ENCODE peak calls at places on chromosomes 4 and X, in ten cellular contexts. L is AG04450; V is naive thymus-derived CD4-positive, alpha-beta T cell; F is fibroblast of gingiva; G is GM04503; P is HT1080; T is left lung; Z is left ventricle myocardium superior; J is T-cell; E is Peyer's patch. O is an unnamed sample.

GRCh38 chr4:102299708-102300107 is 45.6 kb downstream of the SLC39A8 start:
- DNase-seq in L (no peak), E (peak; percentile 46), J (peak; percentile 2), F (peak; percentile 54), V (peak; percentile 27), T (no peak), P (peak; percentile 61), Z (no peak), G (no peak), O (peak; percentile 20)

GRCh38 chr4:123597586-123597985 is 201.0 kb downstream of the SPRY1 start:
- DNase-seq in J (no peak), Z (no peak), F (peak; percentile 39), T (no peak), P (peak; percentile 32), E (no peak), V (no peak), G (no peak), L (peak; percentile 21), O (peak; percentile 73)

GRCh38 chrX:70878925-70879324 is 29.6 kb downstream of the TEX11 start:
- DNase-seq in P (no peak), T (no peak), J (no peak), V (no peak), E (no peak), G (no peak), F (no peak), L (no peak), Z (no peak), O (no peak)

GRCh38 chr4:177964693-177965168 is 522.5 kb upstream of the AGA start:
- DNase-seq in Z (no peak), L (no peak), T (no peak), P (peak; percentile 1), V (no peak), G (no peak), F (no peak), J (no peak), E (no peak), O (peak; percentile 2)

GRCh38 chr4:168309781-168310180 is 8.8 kb downstream of the DDX60 start:
- DNase-seq in F (no peak), P (no peak), V (no peak), G (no peak), E (no peak), T (no peak), L (no peak), Z (no peak), J (no peak), O (no peak)

GRCh38 chr4:124854968-124855367 is 142.4 kb upstream of the ANKRD50 start:
- DNase-seq in V (no peak), T (no peak), F (peak; percentile 43), J (no peak), P (no peak), G (no peak), E (no peak), Z (no peak), L (no peak), O (no peak)

GRCh38 chr4:176191974-176192373 is 3.4 kb downstream of the SPATA4 start:
- DNase-seq in T (no peak), F (peak; percentile 34), G (no peak), P (peak; percentile 28), Z (no peak), V (no peak), J (no peak), L (no peak), E (no peak), O (peak; percentile 16)

GRCh38 chr4:101064541-101065180 is 282.7 kb downstream of the PPP3CA start:
- DNase-seq in L (no peak), E (no peak), P (no peak), F (no peak), Z (no peak), J (no peak), V (no peak), G (no peak), T (no peak), O (no peak)

GRCh38 chr4:159060161-159060560 is 42.7 kb upstream of the RAPGEF2 start:
- DNase-seq in J (no peak), P (no peak), V (no peak), L (no peak), E (no peak), G (no peak), T (no peak), F (no peak), Z (peak; percentile 55), O (no peak)

GRCh38 chrX:140664939-140665338 is 44.6 kb upstream of the LINC00632 start:
- DNase-seq in G (peak; percentile 1), J (no peak), F (no peak), P (peak; percentile 14), T (no peak), Z (no peak), E (no peak), V (no peak), L (no peak), O (peak; percentile 6)

GRCh38 chrX:132413459-132413858 is 75.4 kb downstream of the MBNL3 start:
- DNase-seq in V (no peak), P (no peak), G (no peak), J (no peak), E (no peak), Z (no peak), F (no peak), T (no peak), L (no peak), O (no peak)

GRCh38 chr4:159823743-159824142 is 720.9 kb downstream of the RAPGEF2 start:
- DNase-seq in V (no peak), J (no peak), P (peak; percentile 80), T (no peak), G (no peak), Z (no peak), E (no peak), L (no peak), F (no peak), O (no peak)

GRCh38 chrX:23785564-23785963 is 2.6 kb downstream of the SAT1 start:
- DNase-seq in V (no peak), T (no peak), G (no peak), E (no peak), L (no peak), F (no peak), Z (no peak), P (no peak), J (no peak), O (no peak)

GRCh38 chr4:147831452-147832192 is 99.7 kb downstream of the ARHGAP10 start:
- DNase-seq in E (peak; percentile 56), V (no peak), Z (no peak), P (peak; percentile 92), T (no peak), F (peak; percentile 79), L (no peak), J (no peak), G (peak; percentile 64), O (peak; percentile 93)

GRCh38 chr4:102527695-102528094 is 26.5 kb downstream of the NFKB1 start:
- DNase-seq in V (peak; percentile 25), L (no peak), T (no peak), E (no peak), G (no peak), P (no peak), F (peak; percentile 50), J (no peak), Z (no peak), O (no peak)

GRCh38 chrX:53250556-53250955 is 25.5 kb upstream of the KDM5C start:
- DNase-seq in F (no peak), P (no peak), E (no peak), T (no peak), L (no peak), G (no peak), J (no peak), V (no peak), Z (no peak), O (no peak)

GRCh38 chrX:115957862-115958490 is 212.6 kb upstream of the AGTR2 start:
- DNase-seq in V (no peak), F (no peak), J (no peak), L (no peak), Z (no peak), E (no peak), P (no peak), T (no peak), G (no peak), O (peak; percentile 14)

GRCh38 chrX:150572206-150572605 is 3.8 kb downstream of the MTM1 start:
- DNase-seq in G (no peak), J (no peak), L (no peak), P (no peak), Z (no peak), T (no peak), F (no peak), V (no peak), E (no peak), O (no peak)

GRCh38 chrX:57929373-57929772 is 19.1 kb upstream of the ZXDA start:
- DNase-seq in F (peak; percentile 6), P (no peak), L (no peak), G (no peak), Z (no peak), J (no peak), V (peak; percentile 9), T (no peak), E (no peak), O (peak; percentile 31)

GRCh38 chr4:175789632-175790031 is 22.4 kb downstream of the GPM6A start:
- DNase-seq in E (no peak), Z (no peak), T (no peak), P (no peak), L (no peak), J (no peak), G (no peak), V (no peak), F (no peak), O (no peak)

GRCh38 chr4:153252122-153252521 is 47.9 kb downstream of the TRIM2 start:
- DNase-seq in G (no peak), Z (no peak), J (no peak), V (no peak), P (no peak), E (no peak), L (no peak), F (no peak), T (no peak), O (no peak)

GRCh38 chrX:108731144-108731543 is 5.2 kb downstream of the IRS4 start:
- DNase-seq in P (no peak), E (no peak), L (no peak), T (no peak), J (no peak), Z (no peak), V (no peak), G (no peak), F (no peak), O (no peak)

GRCh38 chr4:24917076-24917856 is 4.4 kb upstream of the CCDC149 start:
- DNase-seq in Z (no peak), J (no peak), G (no peak), V (no peak), F (no peak), E (no peak), L (no peak), T (no peak), P (no peak), O (no peak)

GRCh38 chrX:151736685-151737084 is 2.1 kb downstream of the CNGA2 start:
- DNase-seq in J (no peak), V (no peak), G (no peak), Z (no peak), E (no peak), L (no peak), F (no peak), T (no peak), P (no peak), O (no peak)

GRCh38 chr4:168019019-168019651 is 73.2 kb upstream of the ANXA10 start:
- DNase-seq in Z (no peak), G (no peak), P (no peak), J (no peak), F (no peak), L (peak; percentile 7), V (no peak), E (no peak), T (no peak), O (no peak)

GRCh38 chr4:10296730-10297129 is 160.5 kb downstream of the ZNF518B start:
- DNase-seq in J (no peak), F (no peak), Z (no peak), V (no peak), G (peak; percentile 67), T (no peak), L (no peak), E (no peak), P (no peak), O (peak; percentile 88)

GRCh38 chr4:155734951-155735350 is 23.9 kb upstream of the GUCY1B1 start:
- DNase-seq in V (no peak), P (no peak), J (no peak), T (no peak), E (no peak), L (no peak), F (no peak), G (no peak), Z (no peak), O (no peak)

GRCh38 chrX:50448565-50448964 is 22.1 kb downstream of the DGKK start:
- DNase-seq in T (no peak), E (peak; percentile 72), L (no peak), Z (no peak), F (no peak), G (no peak), P (peak; percentile 72), V (no peak), J (no peak), O (peak; percentile 4)